ENCODE peak calls at places on chromosomes 5 and 9, in four cellular contexts. M is H1, I is A549, H is SK-N-SH. X is an unnamed sample.

GRCh38 chr5:93582677-93583524 is at the start of gene NR2F1:
- DNase-seq in M (peak; percentile 61), I (peak; percentile 48), H (peak; percentile 80), X (peak; percentile 94)

GRCh38 chr5:147348046-147348445 is 113.2 kb downstream of the STK32A start:
- DNase-seq in H (no peak), I (no peak), M (no peak), X (no peak)

GRCh38 chr5:73230264-73231244 is 57.6 kb downstream of the TMEM174 start:
- DNase-seq in I (no peak), H (no peak), M (peak; percentile 79), X (no peak)

GRCh38 chr5:84118551-84118950 is 266.1 kb downstream of the EDIL3 start:
- DNase-seq in M (no peak), I (no peak), H (no peak), X (no peak)

GRCh38 chr9:134189167-134189474 is 24.8 kb upstream of the RNU6ATAC start:
- DNase-seq in I (no peak), M (no peak), H (peak; percentile 36), X (peak; percentile 40)

GRCh38 chr5:139246394-139246793 is 47.1 kb upstream of the MATR3 start:
- DNase-seq in M (no peak), I (no peak), H (no peak), X (no peak)

GRCh38 chr5:60445427-60445826 is 254.5 kb downstream of the DEPDC1B start:
- DNase-seq in I (no peak), H (no peak), M (no peak), X (no peak)

GRCh38 chr9:93657331-93658111 is 81.1 kb downstream of the PHF2 start:
- DNase-seq in M (no peak), H (no peak), I (no peak), X (peak; percentile 53)

GRCh38 chr5:157926953-157927352 is 68.0 kb upstream of the CLINT1 start:
- DNase-seq in I (no peak), M (no peak), H (no peak), X (no peak)

GRCh38 chr9:98134702-98135557 is 15.9 kb upstream of the TRIM14 start:
- DNase-seq in H (no peak), I (no peak), M (no peak), X (peak; percentile 46)

GRCh38 chr5:168251308-168251707 is 40.1 kb upstream of the WWC1 start:
- DNase-seq in M (no peak), H (no peak), I (no peak), X (no peak)

GRCh38 chr5:108753331-108753730 is 5.6 kb downstream of the FER start:
- DNase-seq in H (no peak), I (no peak), M (no peak), X (no peak)

GRCh38 chr5:122896598-122897282 is 51.3 kb downstream of the SNX24 start:
- DNase-seq in I (no peak), M (no peak), H (no peak), X (no peak)

GRCh38 chr9:96417610-96418073 is 528 bp downstream of the ZNF367 start:
- DNase-seq in H (peak; percentile 53), I (no peak), M (no peak), X (peak; percentile 71)

GRCh38 chr9:120383999-120384924 is 195.7 kb downstream of the CDK5RAP2 start:
- DNase-seq in M (no peak), H (peak; percentile 41), I (no peak), X (peak; percentile 52)

GRCh38 chr9:94882953-94883641 is 156.6 kb downstream of the AOPEP start:
- DNase-seq in M (peak; percentile 24), I (no peak), H (no peak), X (no peak)

GRCh38 chr5:180492226-180492903 is 1.8 kb upstream of the CNOT6 start:
- DNase-seq in M (no peak), I (no peak), H (no peak), X (no peak)

GRCh38 chr5:62603934-62604333 is 25.3 kb downstream of the LRRC70 start:
- DNase-seq in I (no peak), M (no peak), H (no peak), X (no peak)

GRCh38 chr9:75229605-75230332 is 141.5 kb downstream of the OSTF1 start:
- DNase-seq in I (no peak), H (no peak), M (no peak), X (peak; percentile 73)

GRCh38 chr9:15357050-15357653 is 50.1 kb upstream of the TTC39B start:
- DNase-seq in I (no peak), H (no peak), M (peak; percentile 57), X (no peak)

GRCh38 chr5:108461628-108462367 is 79.9 kb upstream of the FBXL17 start:
- DNase-seq in I (no peak), M (no peak), H (no peak), X (no peak)

GRCh38 chr5:178067705-178068104 is 45.6 kb upstream of the N4BP3 start:
- DNase-seq in I (no peak), M (no peak), H (no peak), X (no peak)

GRCh38 chr9:98185021-98185567 is 7.3 kb downstream of the CORO2A start:
- DNase-seq in M (no peak), H (no peak), I (no peak), X (no peak)

GRCh38 chr5:74394543-74394923 is 246.0 kb downstream of the ENC1 start:
- DNase-seq in H (no peak), I (no peak), M (peak; percentile 47), X (no peak)

GRCh38 chr9:126146254-126147145 is 180.1 kb upstream of the MVB12B start:
- DNase-seq in I (peak; percentile 70), M (peak; percentile 75), H (peak; percentile 45), X (no peak)

GRCh38 chr5:101580591-101580990 is 677.5 kb upstream of the ST8SIA4 start:
- DNase-seq in H (no peak), M (no peak), I (no peak), X (no peak)

GRCh38 chr5:82664711-82665110 is 386.6 kb upstream of the RPS23 start:
- DNase-seq in H (no peak), I (no peak), M (no peak), X (no peak)

GRCh38 chr9:128724744-128725211 is 851 bp upstream of the ZDHHC12 start:
- DNase-seq in M (peak; percentile 84), H (peak; percentile 74), I (peak; percentile 91), X (peak; percentile 89)

GRCh38 chr5:74040811-74041491 is 415.0 kb downstream of the ARHGEF28 start:
- DNase-seq in M (no peak), H (no peak), I (no peak), X (no peak)

GRCh38 chr9:118331622-118332045 is 627.4 kb downstream of the TLR4 start:
- DNase-seq in H (no peak), M (no peak), I (peak; percentile 38), X (no peak)

GRCh38 chr9:118326326-118326725 is 622.1 kb downstream of the TLR4 start:
- DNase-seq in H (no peak), M (no peak), I (no peak), X (no peak)

GRCh38 chr9:118330191-118330986 is 626.2 kb downstream of the TLR4 start:
- DNase-seq in H (no peak), I (no peak), M (peak; percentile 44), X (no peak)

GRCh38 chr9:118321823-118322222 is 617.6 kb downstream of the TLR4 start:
- DNase-seq in H (no peak), M (no peak), I (no peak), X (no peak)

DNA sequence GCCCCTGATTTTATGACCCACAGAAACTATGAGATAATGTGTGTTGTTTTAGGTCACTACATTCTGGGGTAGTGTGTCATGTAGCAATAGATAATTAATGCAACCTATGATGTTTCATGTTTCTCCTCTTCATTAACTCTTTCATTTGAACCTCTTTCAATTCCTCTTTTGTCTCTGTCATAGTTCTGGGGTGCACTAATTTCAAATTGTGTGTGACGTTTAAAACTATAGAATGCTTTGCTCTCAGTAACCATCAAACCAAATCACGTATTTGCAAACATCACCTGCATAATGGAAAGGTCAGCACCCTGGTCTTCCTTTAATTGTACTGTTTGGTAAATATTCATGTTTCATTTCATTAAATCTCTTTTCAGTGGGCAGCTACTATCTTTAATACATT is 621.6 kb downstream of the TLR4 start:
- DNase-seq in H (no peak), M (no peak), I (no peak), X (no peak)
- TF ChIP-seq EP300 in H (no peak), M (no peak), I (no peak), X (no peak)

DNA sequence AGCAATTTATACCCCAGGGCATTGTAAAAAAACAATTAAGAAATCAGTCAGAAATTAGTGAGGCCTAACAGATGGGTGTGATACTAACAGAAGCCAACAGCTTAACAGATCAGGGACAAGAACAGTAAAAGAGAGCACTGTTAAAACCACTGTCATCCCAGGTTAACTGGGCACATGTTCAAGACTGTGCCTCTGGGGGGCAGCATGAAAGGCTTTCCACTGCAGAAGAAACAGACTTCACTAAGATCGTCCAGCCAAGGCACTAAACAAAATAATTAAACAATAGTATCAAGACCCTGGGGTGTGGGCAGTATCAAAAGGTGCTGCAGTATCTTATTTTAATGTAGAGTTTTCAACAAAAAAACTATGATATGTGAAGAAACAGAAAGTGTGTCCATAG is 43.5 kb downstream of the FBN2 start:
- DNase-seq in H (peak; percentile 1), I (no peak), M (no peak), X (no peak)
- TF ChIP-seq CTCF in H (peak; percentile 27), I (no peak), M (peak; percentile 26), X (no peak)

GRCh38 chr9:4690144-4690543 is 10.8 kb downstream of the CDC37L1 start:
- DNase-seq in M (no peak), H (no peak), I (no peak), X (no peak)
- H3K27ac ChIP-seq in M (no peak overlapping the region), H (no peak overlapping the region), I (no peak overlapping the region), X (peak overlapping the region; percentile 8)

GRCh38 chr5:173486355-173486754 is 130.1 kb downstream of the BOD1 start:
- DNase-seq in M (no peak), I (no peak), H (no peak), X (no peak)
- TF ChIP-seq EP300 in M (no peak), I (no peak), H (no peak), X (peak; percentile 87)

GRCh38 chr5:174698156-174698555 is 26.2 kb upstream of the MSX2 start:
- DNase-seq in M (no peak), H (no peak), I (no peak), X (no peak)
- TF ChIP-seq CTCF in M (peak; percentile 52), H (no peak), I (no peak), X (no peak)

DNA sequence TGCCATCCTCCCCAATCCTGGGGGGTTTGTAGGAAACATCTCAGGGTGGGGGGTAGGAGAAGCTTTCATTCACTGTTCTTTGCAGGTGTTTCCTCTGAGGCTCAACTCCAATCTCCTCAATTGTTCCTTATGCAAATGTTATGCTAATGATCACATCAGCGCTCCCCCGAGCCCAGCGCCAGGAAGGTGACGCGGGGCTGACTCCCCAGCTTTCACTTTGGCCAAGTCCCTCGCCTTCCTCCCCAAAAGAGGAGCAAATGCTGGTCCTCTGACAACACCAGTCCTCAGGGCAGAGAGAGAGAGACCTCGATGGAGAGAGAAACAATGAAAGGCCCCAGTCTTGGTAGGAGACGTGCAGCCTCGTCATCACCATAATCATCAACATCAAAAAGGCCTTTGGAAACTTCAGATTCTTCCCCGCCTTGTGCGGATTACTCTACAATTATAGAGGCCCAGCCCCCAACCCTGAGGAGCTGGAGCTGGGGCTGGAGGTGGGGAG is 39.1 kb downstream of the PCDH1 start:
- DNase-seq in M (peak; percentile 77), I (no peak), H (no peak), X (no peak)
- H3K27ac ChIP-seq in M (peak overlapping the region; percentile 95), I (no peak overlapping the region), H (no peak overlapping the region), X (peak overlapping the region; percentile 51)